ENCODE peak calls at places on chromosomes 12 and 14, in eight cellular contexts. T, O, Y, J, M, I, D and S are unnamed samples.

GRCh38 chr12:110846615-110847566 is at the start of gene CCDC63:
- DNase-seq in O (peak), Y (no peak), J (peak), M (peak), I (peak), T (peak), D (peak), S (peak)

GRCh38 chr14:99675381-99675835 is 8.7 kb upstream of the CYP46A1 start:
- DNase-seq in I (no peak), J (no peak), Y (no peak), M (no peak), D (no peak), O (no peak), T (no peak), S (no peak)

GRCh38 chr14:90803249-90803648 is 13.0 kb downstream of the TTC7B start:
- DNase-seq in Y (no peak), T (no peak), O (no peak), M (no peak), D (no peak), J (no peak), I (no peak), S (no peak)

GRCh38 chr12:10624631-10625030 is 11.2 kb upstream of the MAGOHB start:
- DNase-seq in D (no peak), M (no peak), J (no peak), T (no peak), I (no peak), Y (no peak), O (no peak), S (no peak)

GRCh38 chr12:44616385-44616784 is 259.7 kb downstream of the NELL2 start:
- DNase-seq in T (no peak), D (no peak), O (peak), M (no peak), Y (no peak), I (peak), J (no peak), S (no peak)

GRCh38 chr12:95694148-95694547 is 96.4 kb downstream of the NTN4 start:
- DNase-seq in Y (no peak), O (no peak), M (no peak), J (no peak), D (no peak), T (no peak), I (no peak), S (no peak)

GRCh38 chr12:53495903-53496751 is 3.1 kb downstream of the MAP3K12 start:
- DNase-seq in J (peak), O (peak), D (peak), T (no peak), Y (no peak), M (no peak), I (peak), S (peak)

GRCh38 chr12:58711968-58712367 is 208.3 kb downstream of the LRIG3 start:
- DNase-seq in O (peak), Y (no peak), M (no peak), I (peak), D (no peak), J (no peak), T (no peak), S (peak)

GRCh38 chr14:75002392-75003249 is at the start of gene EIF2B2:
- DNase-seq in Y (peak), D (peak), J (peak), O (peak), T (peak), M (peak), I (peak), S (peak)

GRCh38 chr14:55698051-55698450 is 118.0 kb downstream of the KTN1 start:
- DNase-seq in O (no peak), I (no peak), T (no peak), Y (no peak), M (no peak), D (no peak), J (no peak), S (no peak)

GRCh38 chr14:64095620-64096019 is 198.6 kb downstream of the ESR2 start:
- DNase-seq in Y (no peak), M (no peak), I (peak), O (peak), T (no peak), D (no peak), J (no peak), S (no peak)

GRCh38 chr12:94056419-94057158 is 91.8 kb upstream of the PLXNC1 start:
- DNase-seq in T (no peak), D (no peak), Y (no peak), O (no peak), M (no peak), I (no peak), J (no peak), S (no peak)

GRCh38 chr14:21299562-21300130 is 19.8 kb downstream of the RPGRIP1 start:
- DNase-seq in J (no peak), O (no peak), D (no peak), M (no peak), Y (no peak), T (no peak), I (no peak), S (no peak)

GRCh38 chr14:63543000-63543825 is at the start of gene PPP2R5E:
- DNase-seq in M (peak), O (peak), J (peak), Y (peak), I (peak), T (peak), D (peak), S (peak)

GRCh38 chr12:8834230-8834629 is 11.8 kb downstream of the A2ML1 start:
- DNase-seq in D (no peak), O (no peak), M (no peak), T (no peak), I (no peak), J (no peak), Y (no peak), S (no peak)

GRCh38 chr12:52266514-52266913 is 7.9 kb upstream of the KRT86 start:
- DNase-seq in O (no peak), T (peak), J (no peak), D (no peak), Y (no peak), I (no peak), M (no peak), S (no peak)

GRCh38 chr12:92551853-92552397 is 150.9 kb upstream of the PLEKHG7 start:
- DNase-seq in D (no peak), M (peak), O (peak), Y (no peak), T (no peak), I (peak), J (no peak), S (no peak)

GRCh38 chr12:46269429-46270241 is 792 bp upstream of the SLC38A1 start:
- DNase-seq in O (no peak), Y (no peak), J (no peak), M (peak), I (no peak), T (no peak), D (no peak), S (no peak)

GRCh38 chr12:77179515-77179914 is 114.1 kb upstream of the E2F7 start:
- DNase-seq in O (no peak), T (no peak), I (no peak), D (no peak), Y (no peak), J (no peak), M (no peak), S (no peak)

GRCh38 chr12:126346087-126346486 is 1280.9 kb downstream of the AACS start:
- DNase-seq in D (no peak), Y (no peak), I (no peak), M (no peak), J (no peak), O (no peak), T (no peak), S (no peak)

GRCh38 chr12:5715076-5715475 is 230.0 kb downstream of the ANO2 start:
- DNase-seq in I (no peak), D (no peak), M (no peak), T (no peak), O (no peak), J (peak), Y (no peak), S (no peak)

GRCh38 chr12:31989987-31990386 is 30.8 kb downstream of the RESF1 start:
- DNase-seq in J (no peak), T (no peak), D (no peak), I (peak), O (peak), M (no peak), Y (no peak), S (no peak)

GRCh38 chr12:105588126-105588525 is 257.6 kb downstream of the C12orf75 start:
- DNase-seq in T (no peak), O (no peak), M (no peak), D (no peak), J (no peak), I (no peak), Y (no peak), S (no peak)

GRCh38 chr12:79360269-79360668 is 330.5 kb downstream of the PAWR start:
- DNase-seq in Y (no peak), I (no peak), J (no peak), T (peak), O (no peak), M (no peak), D (no peak), S (no peak)

GRCh38 chr12:100698518-100698917 is 96.1 kb upstream of the ANO4 start:
- DNase-seq in J (no peak), D (no peak), T (no peak), O (no peak), M (no peak), I (no peak), Y (no peak), S (no peak)

GRCh38 chr12:107670999-107671643 is 14.5 kb upstream of the PWP1 start:
- DNase-seq in J (no peak), Y (no peak), D (no peak), M (no peak), I (peak), O (no peak), T (peak), S (no peak)

GRCh38 chr12:121611306-121611705 is 15.0 kb upstream of the ORAI1 start:
- DNase-seq in T (no peak), O (no peak), Y (no peak), I (no peak), J (no peak), M (no peak), D (no peak), S (peak)

GRCh38 chr12:53994691-53995310 is 5.2 kb upstream of the HOXC9 start:
- DNase-seq in T (no peak), Y (no peak), O (no peak), I (no peak), M (no peak), D (no peak), J (no peak), S (peak)

GRCh38 chr12:69879007-69879960 is 54.3 kb downstream of the MYRFL start:
- DNase-seq in T (peak), D (peak), M (peak), O (peak), I (peak), J (peak), Y (peak), S (peak)

GRCh38 chr14:64191756-64192155 is 102.4 kb downstream of the ESR2 start:
- DNase-seq in I (peak), O (peak), D (no peak), M (no peak), T (no peak), Y (no peak), J (no peak), S (peak)

GRCh38 chr14:70972107-70972976 is 65.1 kb downstream of the PCNX1 start:
- DNase-seq in I (peak), D (peak), T (peak), Y (peak), M (peak), J (peak), O (peak), S (peak)

GRCh38 chr12:125068391-125068790 is 3.2 kb downstream of the AACS start:
- DNase-seq in O (no peak), M (no peak), D (no peak), J (no peak), Y (no peak), T (no peak), I (no peak), S (no peak)

GRCh38 chr14:103512701-103513611 is 9.7 kb downstream of the CKB start:
- DNase-seq in M (no peak), T (peak), D (peak), J (peak), Y (no peak), O (peak), I (peak), S (peak)

GRCh38 chr12:94707892-94708291 is 57.5 kb upstream of the TMCC3 start:
- DNase-seq in M (no peak), T (no peak), Y (no peak), O (peak), I (peak), J (peak), D (no peak), S (no peak)

GRCh38 chr12:130405332-130405731 is 67.6 kb downstream of the PIWIL1 start:
- DNase-seq in D (no peak), I (no peak), M (no peak), O (no peak), J (no peak), Y (no peak), T (no peak), S (no peak)

GRCh38 chr12:31737763-31738162 is 8.9 kb upstream of the AMN1 start:
- DNase-seq in M (no peak), O (no peak), J (no peak), Y (no peak), T (no peak), I (no peak), D (no peak), S (no peak)

GRCh38 chr12:18439541-18439940 is 178.2 kb downstream of the PIK3C2G start:
- DNase-seq in M (no peak), Y (no peak), D (no peak), O (peak), I (peak), T (no peak), J (no peak), S (no peak)

GRCh38 chr14:75280831-75281690 is 2.4 kb downstream of the FOS start:
- DNase-seq in T (no peak), Y (no peak), O (peak), J (no peak), I (peak), D (no peak), M (no peak), S (no peak)

GRCh38 chr12:16939871-16940306 is 333.9 kb upstream of the LMO3 start:
- DNase-seq in T (peak), M (no peak), Y (no peak), O (peak), D (no peak), I (peak), J (peak), S (peak)